ENCODE peak calls at places on chromosome 14, in seven cellular contexts. H is astrocyte of the cerebellum, Q is lower leg skin, R is adrenal gland, P is thyroid gland, N is BJ, E is transverse colon. U is an unnamed sample.

GRCh38 chr14:105857816-105858675 is 331.7 kb downstream of the TMEM121 start:
- DNase-seq in H (no peak), Q (no peak), R (peak; percentile 35), P (no peak), N (no peak), E (peak; percentile 7), U (no peak)

GRCh38 chr14:24430682-24431568 is 1.2 kb downstream of the KHNYN start:
- DNase-seq in H (no peak), Q (peak; percentile 53), R (peak; percentile 71), P (peak; percentile 32), N (no peak), E (no peak), U (peak; percentile 85)

GRCh38 chr14:66974397-66975025 is 214.7 kb upstream of the GARIN2 start:
- DNase-seq in H (peak; percentile 0), Q (no peak), R (no peak), P (no peak), N (no peak), E (no peak), U (no peak)

GRCh38 chr14:24761141-24761540 is 127.2 kb upstream of the GZMB start:
- DNase-seq in H (no peak), Q (no peak), R (no peak), P (no peak), N (no peak), E (no peak), U (no peak)

GRCh38 chr14:51676549-51676948 is 24.8 kb downstream of the FRMD6 start:
- DNase-seq in H (no peak), Q (no peak), R (no peak), P (no peak), N (no peak), E (no peak), U (no peak)

GRCh38 chr14:93285048-93285447 is 47.8 kb downstream of the BTBD7 start:
- DNase-seq in H (peak; percentile 32), Q (no peak), R (no peak), P (no peak), N (no peak), E (no peak), U (peak; percentile 17)

GRCh38 chr14:50340945-50341344 is 28.8 kb downstream of the DMAC2L start:
- DNase-seq in H (no peak), Q (no peak), R (no peak), P (no peak), N (no peak), E (no peak), U (peak; percentile 10)

GRCh38 chr14:93928184-93929047 is 1.3 kb downstream of the FAM181A start:
- DNase-seq in H (no peak), Q (no peak), R (no peak), P (no peak), N (no peak), E (no peak), U (no peak)

GRCh38 chr14:75181426-75182062 is 5.1 kb upstream of the TMED10 start:
- DNase-seq in H (no peak), Q (no peak), R (no peak), P (peak; percentile 42), N (no peak), E (no peak), U (no peak)

GRCh38 chr14:85529803-85530574 is at the start of gene FLRT2:
- DNase-seq in H (no peak), Q (peak; percentile 56), R (peak; percentile 60), P (peak; percentile 74), N (no peak), E (no peak), U (no peak)

GRCh38 chr14:22713631-22713950 is 52.9 kb upstream of the OXA1L start:
- DNase-seq in H (no peak), Q (no peak), R (no peak), P (no peak), N (no peak), E (no peak), U (no peak)
- H3K4me3 ChIP-seq in H (no peak overlapping the region), Q (no peak overlapping the region), R (peak overlapping the region; percentile 33), P (no peak overlapping the region), N (no peak overlapping the region), E (peak overlapping the region; percentile 43), U (peak overlapping the region; percentile 53)

GRCh38 chr14:21840765-21841164 is 167.1 kb upstream of the OR4E1 start:
- DNase-seq in H (no peak), Q (no peak), R (no peak), P (no peak), N (no peak), E (no peak), U (peak; percentile 7)
- TF ChIP-seq CTCF in H (peak; percentile 11), Q (no peak), R (no peak), P (no peak), N (no peak), E (no peak), U (no peak)

DNA sequence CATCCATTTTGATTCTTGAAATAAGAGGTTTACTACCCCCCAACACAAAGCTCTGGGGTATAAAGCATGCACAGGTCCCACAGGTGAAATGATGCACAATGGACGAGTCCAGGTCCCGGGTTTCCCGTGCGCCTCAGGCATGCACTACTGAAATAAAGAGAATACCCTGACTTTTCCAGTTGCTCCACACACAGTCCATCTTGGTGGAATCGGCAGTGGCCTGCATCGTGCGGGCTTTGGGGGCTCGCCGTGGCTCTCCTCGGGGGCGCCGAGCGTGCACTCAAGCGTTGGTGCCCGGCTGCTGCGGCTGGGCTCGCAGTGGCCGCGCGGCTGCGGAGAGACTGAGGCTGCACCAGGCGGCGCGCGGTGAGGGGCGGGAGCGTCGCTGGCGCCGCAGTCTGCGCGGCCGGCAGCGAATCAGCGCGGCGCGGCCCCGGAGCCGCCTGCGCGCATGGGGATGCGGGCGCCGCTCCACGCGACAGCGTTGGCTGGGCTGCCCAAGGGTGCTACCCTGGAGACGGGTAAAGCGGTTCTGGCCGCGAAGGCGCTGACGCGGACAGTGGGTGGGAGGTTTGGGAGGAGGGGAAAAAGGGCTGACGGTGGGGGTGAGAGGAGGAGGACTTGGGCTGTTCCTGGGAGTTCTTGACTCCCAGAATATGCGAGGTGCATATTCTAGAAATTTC is 53.8 kb upstream of the CCDC175 start:
- DNase-seq in H (no peak), Q (no peak), R (no peak), P (peak; percentile 6), N (no peak), E (no peak), U (no peak)
- H3K4me3 ChIP-seq in H (peak overlapping the region; percentile 42), Q (no peak overlapping the region), R (no peak overlapping the region), P (no peak overlapping the region), N (no peak overlapping the region), E (peak overlapping the region; percentile 35), U (no peak overlapping the region)

DNA sequence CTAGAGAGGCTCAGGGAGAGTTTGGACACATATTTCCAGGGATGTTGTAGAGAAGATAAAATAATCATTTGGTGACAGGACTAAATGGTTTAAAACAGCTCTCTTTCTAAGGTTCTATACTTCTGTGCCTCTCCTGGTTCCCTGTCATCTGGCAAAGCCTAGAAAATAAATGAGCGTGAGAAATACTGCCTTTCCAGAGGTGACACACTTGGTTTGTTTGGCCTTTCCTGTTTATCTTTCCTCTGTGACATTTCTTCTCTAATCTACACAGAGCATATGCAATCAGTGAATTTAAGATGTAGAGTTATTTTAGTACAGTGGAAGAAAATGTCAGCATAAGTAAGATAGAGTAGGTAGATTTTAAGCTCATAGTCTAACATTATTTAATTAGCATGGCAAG is 22.0 kb upstream of the SSTR1 start:
- DNase-seq in H (no peak), Q (no peak), R (no peak), P (no peak), N (no peak), E (no peak), U (no peak)
- TF ChIP-seq CTCF in H (no peak), Q (no peak), R (no peak), P (no peak), N (no peak), E (no peak), U (no peak)

GRCh38 chr14:101823081-101823480 is 61.6 kb downstream of the PPP2R5C start:
- DNase-seq in H (no peak), Q (no peak), R (no peak), P (no peak), N (no peak), E (no peak), U (peak; percentile 39)
- H3K4me3 ChIP-seq in H (no peak overlapping the region), Q (no peak overlapping the region), R (no peak overlapping the region), P (no peak overlapping the region), N (no peak overlapping the region), E (peak overlapping the region; percentile 30), U (peak overlapping the region; percentile 69)

DNA sequence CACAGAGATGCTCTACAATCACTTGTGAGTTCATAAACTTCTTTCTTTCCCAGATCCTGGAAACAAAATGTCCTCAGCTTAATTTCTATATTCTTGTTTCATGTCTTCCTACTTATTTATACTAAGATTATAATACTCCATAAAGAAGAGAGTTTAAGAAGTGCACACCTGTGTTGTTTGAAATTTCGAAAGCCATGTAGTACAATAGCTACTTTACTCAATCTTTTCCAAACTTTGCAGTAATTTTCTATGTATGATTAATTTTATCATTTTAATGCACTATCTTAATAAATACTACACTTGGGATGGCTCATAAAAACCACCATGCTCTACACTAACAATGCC is 300 bp upstream of the TTC5 start:
- DNase-seq in H (no peak), Q (no peak), R (no peak), P (no peak), N (no peak), E (no peak), U (no peak)
- TF ChIP-seq CTCF in H (no peak), Q (no peak), R (no peak), P (no peak), N (no peak), E (no peak), U (no peak)